ENCODE peak calls at places on chromosome 3, in seven cellular contexts. E is GM12891, W is erythroblast, N is body of pancreas, D is IMR-90, B is stomach, I is Peyer's patch. K is an unnamed sample.

GRCh38 chr3:50194903-50195500 is 3.6 kb downstream of the GNAT1 start:
- DNase-seq in E (peak; percentile 72), W (peak; percentile 40), N (peak; percentile 53), D (no peak), B (no peak), I (peak; percentile 27), K (peak; percentile 61)

GRCh38 chr3:184506579-184506978 is 55.0 kb upstream of the EPHB3 start:
- DNase-seq in E (no peak), W (no peak), N (no peak), D (peak; percentile 9), B (no peak), I (no peak), K (no peak)

GRCh38 chr3:104536715-104537114 is 830.0 kb upstream of the ALCAM start:
- DNase-seq in E (no peak), W (no peak), N (no peak), D (no peak), B (no peak), I (no peak), K (no peak)

GRCh38 chr3:50588759-50589433 is 19.6 kb downstream of the HEMK1 start:
- DNase-seq in E (no peak), W (peak; percentile 67), N (no peak), D (peak; percentile 41), B (no peak), I (no peak), K (no peak)

GRCh38 chr3:16427309-16427965 is 86.1 kb downstream of the RFTN1 start:
- DNase-seq in E (no peak), W (no peak), N (no peak), D (peak; percentile 97), B (no peak), I (no peak), K (peak; percentile 32)

GRCh38 chr3:139284221-139284620 is 59.6 kb upstream of the MRPS22 start:
- DNase-seq in E (no peak), W (no peak), N (no peak), D (peak; percentile 41), B (no peak), I (no peak), K (no peak)

GRCh38 chr3:141491929-141492328 is 5.1 kb downstream of the RASA2 start:
- DNase-seq in E (no peak), W (no peak), N (no peak), D (no peak), B (no peak), I (no peak), K (no peak)

GRCh38 chr3:53689681-53690080 is 156.5 kb downstream of the CHDH start:
- DNase-seq in E (no peak), W (no peak), N (no peak), D (no peak), B (no peak), I (no peak), K (no peak)

GRCh38 chr3:57757642-57758297 is 1.7 kb downstream of the SLMAP start:
- DNase-seq in E (no peak), W (peak; percentile 34), N (peak; percentile 16), D (peak; percentile 28), B (no peak), I (no peak), K (no peak)

GRCh38 chr3:122315619-122316018 is 9.4 kb upstream of the CSTA start:
- DNase-seq in E (no peak), W (no peak), N (no peak), D (no peak), B (no peak), I (no peak), K (no peak)

GRCh38 chr3:27279153-27279552 is 90.0 kb downstream of the NEK10 start:
- DNase-seq in E (no peak), W (no peak), N (peak; percentile 38), D (no peak), B (peak; percentile 32), I (no peak), K (no peak)

GRCh38 chr3:138359137-138359536 is 10.8 kb downstream of the MRAS start:
- DNase-seq in E (no peak), W (no peak), N (no peak), D (no peak), B (no peak), I (no peak), K (no peak)

GRCh38 chr3:65996605-65997004 is 42.1 kb downstream of the MAGI1 start:
- DNase-seq in E (no peak), W (no peak), N (peak; percentile 43), D (no peak), B (peak; percentile 48), I (no peak), K (no peak)

DNA sequence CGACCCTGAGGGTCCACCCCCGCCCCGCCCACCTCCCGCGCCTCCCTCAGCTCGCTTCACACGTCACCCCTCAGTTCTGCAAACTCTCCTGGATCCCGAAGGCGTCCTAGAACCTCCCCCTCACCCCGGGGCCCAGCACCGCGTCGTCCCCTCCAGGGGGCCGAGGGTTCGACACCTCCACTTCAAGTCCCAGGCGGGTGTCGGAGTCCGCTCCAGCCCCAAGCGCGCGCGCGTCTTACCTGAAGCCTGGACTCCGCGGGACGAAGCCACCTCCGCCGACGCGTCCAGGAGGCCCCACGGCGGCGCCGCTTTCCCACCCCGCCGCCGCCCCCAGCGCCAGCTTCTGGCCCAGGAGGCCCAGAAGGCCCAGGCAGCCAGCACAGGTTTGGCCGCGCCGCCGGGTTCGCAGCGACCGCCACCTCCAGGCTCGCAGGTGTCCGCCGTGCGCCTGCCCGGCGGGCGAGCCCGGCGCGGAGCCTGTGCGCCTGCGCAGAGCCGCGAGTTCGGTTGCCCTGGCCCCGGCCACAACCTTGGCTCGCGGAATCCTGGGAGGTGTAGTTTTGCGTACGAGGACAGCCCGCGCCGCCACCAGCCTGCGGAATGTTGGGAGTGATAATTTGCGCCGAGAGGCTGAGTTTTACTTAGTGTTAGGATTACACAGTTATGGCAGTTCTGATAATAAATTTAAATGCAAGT is at the start of gene POMGNT2:
- DNase-seq in E (peak; percentile 86), W (peak; percentile 92), N (peak; percentile 95), D (peak; percentile 71), B (peak; percentile 92), I (peak; percentile 84), K (peak; percentile 97)
- TF ChIP-seq POLR2A in E (no peak), W (peak; percentile 54), N (peak; percentile 55), D (no peak), B (no peak), I (peak; percentile 44), K (peak; percentile 62)

DNA sequence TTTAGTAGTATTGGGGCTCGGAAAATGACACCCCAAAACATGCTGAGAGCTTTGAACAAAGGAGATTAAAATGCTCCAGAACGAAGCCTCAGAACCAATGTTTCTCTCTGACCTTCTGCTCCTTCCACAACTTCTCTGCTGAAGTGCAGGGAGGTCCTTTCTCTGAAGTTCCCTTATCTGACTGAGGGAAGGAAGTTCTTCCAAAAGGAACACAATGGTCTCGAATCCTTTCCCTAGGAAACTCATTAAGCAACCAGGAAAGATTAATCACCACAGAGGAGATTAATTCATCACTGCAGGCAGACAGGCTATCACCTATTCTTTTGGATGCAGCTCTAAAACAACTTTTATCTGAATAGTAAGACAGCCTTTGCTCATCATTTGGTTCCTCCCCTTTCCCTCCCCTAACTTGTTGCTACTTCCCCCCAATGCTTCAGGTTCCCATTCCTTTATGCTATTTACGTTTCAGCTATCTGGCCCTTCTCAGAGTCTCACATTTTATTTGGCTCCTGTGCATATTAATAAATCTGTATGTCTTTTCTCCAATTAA is 18.2 kb upstream of the WDR49 start:
- DNase-seq in E (no peak), W (no peak), N (no peak), D (no peak), B (no peak), I (no peak), K (no peak)
- TF ChIP-seq POLR2A in E (no peak), W (no peak), N (no peak), D (no peak), B (no peak), I (no peak), K (no peak)

DNA sequence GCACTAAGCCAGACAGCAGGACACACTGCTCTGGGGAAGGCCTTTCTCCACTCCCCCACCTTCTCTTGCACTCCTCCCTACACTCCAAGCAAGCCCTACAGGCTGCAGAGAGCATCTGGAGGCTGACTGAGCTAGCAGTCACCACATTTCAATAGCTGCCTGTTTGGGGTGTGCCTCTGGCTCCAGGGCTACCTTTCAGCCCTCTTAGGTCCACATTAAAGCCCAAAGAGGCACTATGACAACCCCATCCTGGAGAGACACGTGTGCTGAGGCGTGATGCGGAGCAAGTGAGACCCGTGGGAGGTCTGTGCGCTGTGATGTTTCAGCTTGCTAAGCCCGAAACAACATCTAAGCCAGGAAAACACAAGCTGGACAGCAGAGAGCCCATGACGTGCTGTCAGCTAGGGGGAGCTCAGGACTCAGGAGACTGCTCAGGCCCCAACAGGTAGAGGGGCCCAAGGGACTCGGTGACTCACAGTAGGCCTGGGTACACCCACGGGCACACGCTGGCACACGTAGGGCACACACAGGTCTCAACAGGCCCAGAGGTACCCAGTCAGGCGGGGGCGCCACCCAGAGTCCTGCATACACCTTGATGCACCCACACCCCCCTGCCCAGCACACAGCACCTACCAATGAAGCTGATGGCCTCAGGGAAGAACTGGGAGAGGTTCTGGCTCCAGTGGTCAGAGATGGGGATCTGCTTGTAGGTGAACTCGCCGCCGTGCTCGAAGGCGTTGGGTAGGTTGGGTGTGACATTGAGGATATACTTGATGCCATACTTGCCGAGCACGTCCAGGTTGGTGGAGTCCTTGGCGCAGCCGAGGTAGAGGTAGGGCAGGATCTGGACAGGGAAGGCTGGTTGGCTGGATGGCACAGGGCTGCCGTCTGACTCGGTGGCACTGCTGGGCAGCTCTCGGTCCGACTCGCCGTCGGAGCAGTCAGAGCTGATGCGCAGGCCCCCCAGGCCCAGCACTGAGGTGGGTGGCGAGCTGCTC is 2.8 kb downstream of the DUSP7 start:
- DNase-seq in E (no peak), W (peak; percentile 38), N (no peak), D (peak; percentile 29), B (no peak), I (no peak), K (no peak)
- TF ChIP-seq POLR2A in E (no peak), W (no peak), N (no peak), D (no peak), B (no peak), I (no peak), K (no peak)

GRCh38 chr3:157120071-157120892 is 39.7 kb downstream of the CCNL1 start:
- DNase-seq in E (no peak), W (no peak), N (peak; percentile 82), D (no peak), B (peak; percentile 75), I (no peak), K (no peak)

GRCh38 chr3:157117875-157118654 is 41.9 kb downstream of the CCNL1 start:
- DNase-seq in E (no peak), W (no peak), N (no peak), D (no peak), B (no peak), I (no peak), K (no peak)

GRCh38 chr3:157122116-157122515 is 37.8 kb downstream of the CCNL1 start:
- DNase-seq in E (no peak), W (no peak), N (peak; percentile 25), D (peak; percentile 99), B (no peak), I (no peak), K (no peak)

GRCh38 chr3:157121522-157121921 is 38.4 kb downstream of the CCNL1 start:
- DNase-seq in E (no peak), W (no peak), N (no peak), D (no peak), B (no peak), I (no peak), K (no peak)

DNA sequence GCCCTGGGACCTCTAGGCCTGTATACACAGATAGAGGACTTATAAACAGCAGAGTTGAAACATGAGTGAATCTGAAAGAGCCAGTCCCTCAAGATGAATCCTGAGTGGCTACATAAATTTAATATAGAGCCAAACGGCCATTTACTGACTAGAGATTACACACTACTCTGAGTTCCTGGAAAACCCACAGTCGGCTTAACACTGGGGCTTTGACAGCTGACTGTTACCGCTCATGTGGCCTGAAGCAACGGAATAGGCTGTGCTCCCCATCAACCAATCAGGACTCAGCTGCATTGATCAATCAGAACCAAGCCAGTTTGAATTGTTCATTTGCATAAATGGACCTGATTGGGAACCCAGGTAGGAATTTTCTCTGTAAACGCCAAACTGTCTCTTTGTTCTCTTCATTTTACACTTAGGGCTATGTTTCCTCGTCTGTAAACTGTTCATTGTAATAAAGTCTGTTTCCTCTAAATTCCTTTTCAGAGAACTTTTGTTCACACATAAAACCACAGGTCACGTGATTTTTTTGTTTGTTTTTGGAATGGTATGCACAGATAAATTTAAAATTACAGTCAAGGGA is 40.5 kb downstream of the CCNL1 start:
- DNase-seq in E (no peak), W (peak; percentile 38), N (peak; percentile 73), D (no peak), B (no peak), I (no peak), K (no peak)
- TF ChIP-seq POLR2A in E (no peak), W (no peak), N (peak; percentile 42), D (no peak), B (no peak), I (no peak), K (no peak)